ENCODE peak calls at places on chromosomes 1 and 21, in four cellular contexts. K, I, W and Y are unnamed samples.

GRCh38 chr21:38467911-38468310 is 30.4 kb downstream of the ERG start:
- DNase-seq in K (no peak), I (no peak), W (no peak), Y (no peak)

GRCh38 chr1:50110084-50110615 is 1.4 kb downstream of the ELAVL4 start:
- DNase-seq in K (no peak), I (no peak), W (no peak), Y (no peak)

GRCh38 chr1:240683576-240683975 is 71.6 kb upstream of the GREM2 start:
- DNase-seq in K (peak; percentile 53), I (no peak), W (no peak), Y (no peak)

GRCh38 chr1:103509235-103509634 is 16.3 kb upstream of the RNPC3 start:
- DNase-seq in K (no peak), I (no peak), W (no peak), Y (no peak)

GRCh38 chr1:231683439-231684165 is 57.0 kb downstream of the DISC1 start:
- DNase-seq in K (no peak), I (no peak), W (no peak), Y (no peak)

GRCh38 chr1:234658143-234658542 is 48.2 kb upstream of the IRF2BP2 start:
- DNase-seq in K (peak; percentile 79), I (peak; percentile 44), W (no peak), Y (peak; percentile 52)

GRCh38 chr1:226988337-226988672 is 48.2 kb downstream of the COQ8A start:
- DNase-seq in K (no peak), I (no peak), W (peak; percentile 74), Y (peak; percentile 61)

GRCh38 chr1:210233216-210233494 is 559 bp downstream of the SERTAD4 start:
- DNase-seq in K (no peak), I (no peak), W (peak; percentile 72), Y (peak; percentile 54)

GRCh38 chr1:54542962-54543539 is 5.0 kb upstream of the ACOT11 start:
- DNase-seq in K (no peak), I (no peak), W (no peak), Y (no peak)

GRCh38 chr1:94531664-94532063 is 9.9 kb downstream of the F3 start:
- DNase-seq in K (no peak), I (no peak), W (no peak), Y (no peak)

GRCh38 chr21:32578107-32578691 is 7.1 kb downstream of the TCP10L start:
- DNase-seq in K (no peak), I (no peak), W (no peak), Y (no peak)

GRCh38 chr1:244211559-244211944 is 160.5 kb downstream of the ZBTB18 start:
- DNase-seq in K (peak; percentile 28), I (no peak), W (no peak), Y (no peak)

DNA sequence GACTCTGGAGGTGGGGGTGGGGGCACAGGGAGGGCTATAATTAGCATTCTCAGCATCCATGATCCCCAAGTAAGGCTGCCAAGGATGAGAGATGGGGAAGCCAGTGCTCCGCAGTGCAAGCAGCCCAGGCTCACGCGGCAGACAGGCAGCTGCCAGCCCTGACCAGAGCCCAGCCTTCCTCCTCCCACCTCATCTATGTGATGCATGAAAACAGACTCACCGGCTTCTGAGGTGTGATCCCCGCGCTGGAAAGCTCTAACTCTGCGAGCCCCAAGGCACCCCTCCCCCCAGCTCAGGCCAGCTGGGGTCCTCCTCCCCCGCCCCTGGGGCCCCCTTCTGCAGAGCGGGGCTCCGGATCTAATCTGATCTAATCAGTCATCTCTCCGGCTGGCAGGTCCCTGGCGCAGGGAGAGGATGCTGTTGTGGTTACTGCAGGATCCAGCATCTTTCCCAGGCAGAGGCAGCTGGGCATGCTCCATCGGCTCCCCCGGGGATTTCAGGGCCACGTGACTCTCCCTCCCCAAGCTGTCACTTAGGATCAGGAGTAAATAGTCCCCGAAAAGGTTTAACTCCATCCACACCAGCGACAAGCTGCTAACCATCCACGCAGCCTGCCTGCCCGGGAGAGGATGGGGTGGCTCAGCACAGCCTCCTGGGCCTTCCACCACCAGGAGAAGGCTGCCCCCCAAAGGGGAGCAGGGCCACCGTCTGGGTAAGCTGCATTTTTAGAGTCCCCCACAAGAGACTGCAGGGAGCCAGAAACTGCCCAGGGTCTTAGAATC is at the start of gene PLEKHA6:
- DNase-seq in K (no peak), I (no peak), W (peak; percentile 79), Y (no peak)
- TF ChIP-seq CTCF in K (no peak), I (peak; percentile 29), W (no peak), Y (no peak)

GRCh38 chr21:31186916-31187315 is 148.6 kb upstream of the KRTAP19-8 start:
- DNase-seq in K (no peak), I (no peak), W (no peak), Y (no peak)
- H3K4me3 ChIP-seq in K (no peak overlapping the region), I (no peak overlapping the region), W (no peak overlapping the region), Y (no peak overlapping the region)

GRCh38 chr21:35984654-35985366 is 75.5 kb downstream of the SETD4 start:
- DNase-seq in K (no peak), I (peak; percentile 10), W (no peak), Y (no peak)
- TF ChIP-seq CTCF in K (no peak), I (no peak), W (no peak), Y (no peak)

GRCh38 chr1:205598841-205599666 is 32.8 kb downstream of the ELK4 start:
- DNase-seq in K (no peak), I (peak; percentile 42), W (peak; percentile 88), Y (no peak)
- H3K4me3 ChIP-seq in K (no peak overlapping the region), I (no peak overlapping the region), W (peak overlapping the region; percentile 9), Y (no peak overlapping the region)

DNA sequence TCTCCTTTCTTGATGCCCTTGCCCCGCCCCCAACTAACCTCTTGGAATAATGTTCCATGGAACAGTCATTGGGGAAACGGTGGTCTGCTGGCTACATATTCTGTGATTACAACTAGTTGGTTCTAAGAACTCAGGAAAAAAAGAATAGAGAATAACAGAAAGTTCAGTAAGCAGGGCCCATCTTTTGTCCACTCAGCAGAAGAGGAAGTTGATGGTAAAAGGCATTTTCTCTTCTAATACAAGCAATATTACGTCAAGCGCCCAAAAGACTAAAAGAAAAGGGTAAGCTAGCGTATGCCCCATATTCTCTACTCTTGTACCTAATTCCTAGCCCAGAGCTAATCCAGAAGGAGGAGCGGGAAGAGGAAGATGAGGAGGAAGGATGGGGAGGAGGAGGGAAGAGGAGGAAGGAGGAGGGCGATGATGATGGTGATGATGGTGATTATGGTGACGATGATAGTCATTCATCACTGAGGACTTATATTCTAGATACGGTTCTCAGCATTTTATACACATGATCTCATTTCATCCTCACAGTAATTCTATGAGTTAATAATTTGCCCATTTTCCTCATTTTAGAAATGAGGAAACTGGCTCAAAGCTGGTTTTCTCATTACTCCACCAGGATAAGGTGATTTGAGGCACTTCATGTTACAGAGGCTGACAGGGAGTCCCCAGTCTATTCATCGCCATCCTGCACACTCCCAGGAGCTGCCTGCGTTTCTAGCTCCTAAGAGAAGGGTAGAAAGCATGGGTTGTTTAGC is 76.6 kb upstream of the EFHD2 start:
- DNase-seq in K (no peak), I (no peak), W (no peak), Y (no peak)
- TF ChIP-seq CTCF in K (no peak), I (no peak), W (no peak), Y (no peak)

GRCh38 chr1:149844096-149844495 is 55.3 kb upstream of the BOLA1 start:
- DNase-seq in K (peak; percentile 14), I (no peak), W (no peak), Y (peak; percentile 14)
- H3K4me3 ChIP-seq in K (no peak overlapping the region), I (peak overlapping the region; percentile 58), W (peak overlapping the region; percentile 55), Y (peak overlapping the region; percentile 49)